ENCODE peak calls at places on chromosomes 6 and 20, in five cellular contexts. Q is hepatic stellate cell; Y is HFFc6; L is activated CD4-positive, alpha-beta T cell treated with anti-CD3 and anti-CD28 coated beads for 36 hours; X is NCI-H2081. D is an unnamed sample.

GRCh38 chr6:102686461-102686860 is 1293.0 kb downstream of the GRIK2 start:
- DNase-seq in Q (no peak), X (no peak), Y (no peak), L (no peak), D (no peak)

GRCh38 chr6:127547909-127548649 is 28.9 kb upstream of the C6orf58 start:
- DNase-seq in L (no peak), X (no peak), Y (peak; percentile 13), Q (no peak), D (no peak)

GRCh38 chr6:73200735-73201134 is 24.6 kb downstream of the KHDC1L start:
- DNase-seq in L (no peak), Y (peak; percentile 18), X (no peak), Q (peak; percentile 10), D (no peak)

GRCh38 chr6:165641672-165642156 is 21.3 kb downstream of the PDE10A start:
- DNase-seq in Q (no peak), L (no peak), Y (no peak), X (no peak), D (no peak)

GRCh38 chr6:165774903-165775608 is 112.0 kb upstream of the PDE10A start:
- DNase-seq in Q (no peak), X (no peak), Y (no peak), L (no peak), D (no peak)

GRCh38 chr20:29314294-29314693 is 1943.2 kb upstream of the DEFB115 start:
- DNase-seq in Q (no peak), X (no peak), Y (no peak), L (no peak), D (no peak)

GRCh38 chr6:136137008-136137689 is 113.0 kb downstream of the MTFR2 start:
- DNase-seq in Y (no peak), X (no peak), L (no peak), Q (no peak), D (no peak)

GRCh38 chr20:36277546-36277945 is 28.6 kb upstream of the DLGAP4 start:
- DNase-seq in Y (no peak), L (no peak), Q (no peak), X (no peak), D (no peak)

GRCh38 chr6:514396-514973 is 122.9 kb downstream of the IRF4 start:
- DNase-seq in X (no peak), Q (no peak), L (peak; percentile 52), Y (no peak), D (no peak)

GRCh38 chr6:169789146-169789943 is 37.9 kb downstream of the ERMARD start:
- DNase-seq in Q (no peak), Y (no peak), X (no peak), L (no peak), D (no peak)

GRCh38 chr6:33923857-33924514 is 120.2 kb upstream of the MLN start:
- DNase-seq in X (no peak), Q (no peak), Y (no peak), L (no peak), D (no peak)

GRCh38 chr6:90216081-90216977 is 80.3 kb downstream of the BACH2 start:
- DNase-seq in Y (no peak), L (peak; percentile 59), X (no peak), Q (no peak), D (no peak)

GRCh38 chr6:135044639-135045038 is 10.0 kb downstream of the HBS1L start:
- DNase-seq in Y (no peak), Q (no peak), L (no peak), X (no peak), D (no peak)

GRCh38 chr6:74534485-74535211 is 671.2 kb downstream of the COL12A1 start:
- DNase-seq in Y (no peak), L (no peak), Q (peak; percentile 12), X (no peak), D (no peak)

GRCh38 chr6:35600659-35601125 is 88.0 kb upstream of the TULP1 start:
- DNase-seq in Q (no peak), X (no peak), Y (no peak), L (no peak), D (no peak)

GRCh38 chr6:158560787-158561246 is 926 bp downstream of the TMEM181 start:
- DNase-seq in L (peak; percentile 36), X (no peak), Y (no peak), Q (peak; percentile 38), D (no peak)

GRCh38 chr6:90677440-90677839 is 90.6 kb upstream of the MAP3K7 start:
- DNase-seq in Y (no peak), L (no peak), Q (no peak), X (peak; percentile 11), D (no peak)

GRCh38 chr6:3228791-3229565 is 1.5 kb upstream of the TUBB2B start:
- DNase-seq in L (peak; percentile 55), Q (no peak), X (peak; percentile 72), Y (no peak), D (no peak)

GRCh38 chr6:26476893-26477292 is 19.1 kb downstream of the BTN2A1 start:
- DNase-seq in X (no peak), L (no peak), Y (no peak), Q (no peak), D (no peak)

GRCh38 chr6:21915707-21916399 is 322.3 kb downstream of the SOX4 start:
- DNase-seq in X (no peak), Q (peak; percentile 6), L (peak; percentile 22), Y (peak; percentile 29), D (no peak)

GRCh38 chr20:44092551-44093248 is 94.3 kb downstream of the JPH2 start:
- DNase-seq in Y (peak; percentile 54), L (peak; percentile 59), X (no peak), Q (peak; percentile 31), D (peak; percentile 64)